ENCODE peak calls at places on chromosomes 5 and 9, in eight cellular contexts. N, F, J, C, O, I, G and K are unnamed samples.

GRCh38 chr5:153209687-153210086 is 280.8 kb upstream of the GRIA1 start:
- DNase-seq in N (no peak), F (no peak), J (no peak), C (no peak), O (no peak), I (no peak), G (no peak), K (no peak)

GRCh38 chr9:134324359-134325095 is 1.7 kb upstream of the RXRA start:
- DNase-seq in N (peak), F (no peak), J (no peak), C (no peak), O (no peak), I (peak), G (no peak), K (no peak)

GRCh38 chr5:75152861-75153260 is 83.8 kb downstream of the ANKRD31 start:
- DNase-seq in N (peak), F (peak), J (no peak), C (no peak), O (no peak), I (no peak), G (peak), K (peak)

GRCh38 chr9:119689879-119690278 is 320.6 kb upstream of the BRINP1 start:
- DNase-seq in N (no peak), F (no peak), J (no peak), C (peak), O (peak), I (no peak), G (no peak), K (no peak)

GRCh38 chr5:126339215-126339805 is 83.9 kb upstream of the GRAMD2B start:
- DNase-seq in N (peak), F (peak), J (peak), C (peak), O (peak), I (peak), G (peak), K (peak)

GRCh38 chr9:91800473-91800872 is 149.6 kb downstream of the ROR2 start:
- DNase-seq in N (no peak), F (no peak), J (no peak), C (no peak), O (no peak), I (no peak), G (no peak), K (peak)

GRCh38 chr5:30809907-30810306 is 383.6 kb upstream of the CDH6 start:
- DNase-seq in N (no peak), F (no peak), J (no peak), C (no peak), O (no peak), I (no peak), G (no peak), K (peak)

GRCh38 chr5:51382759-51383493 is at the start of gene ISL1:
- DNase-seq in N (peak), F (peak), J (no peak), C (peak), O (peak), I (peak), G (no peak), K (peak)

GRCh38 chr5:132364319-132364718 is 5.2 kb upstream of the SLC22A5 start:
- DNase-seq in N (peak), F (no peak), J (no peak), C (peak), O (no peak), I (peak), G (peak), K (no peak)

GRCh38 chr9:92094655-92095054 is 20.6 kb downstream of the SPTLC1 start:
- DNase-seq in N (peak), F (no peak), J (no peak), C (peak), O (no peak), I (peak), G (no peak), K (no peak)

GRCh38 chr9:90893706-90894105 is 92.1 kb downstream of the SYK start:
- DNase-seq in N (no peak), F (no peak), J (no peak), C (no peak), O (no peak), I (no peak), G (no peak), K (no peak)

GRCh38 chr9:100602302-100602930 is 24.5 kb downstream of the CAVIN4 start:
- DNase-seq in N (peak), F (peak), J (no peak), C (peak), O (peak), I (peak), G (peak), K (peak)

GRCh38 chr5:92470770-92471169 is 1087.7 kb upstream of the ARRDC3 start:
- DNase-seq in N (no peak), F (no peak), J (no peak), C (no peak), O (no peak), I (no peak), G (no peak), K (no peak)

GRCh38 chr9:12625844-12626243 is 67.3 kb upstream of the TYRP1 start:
- DNase-seq in N (no peak), F (no peak), J (no peak), C (no peak), O (no peak), I (no peak), G (no peak), K (no peak)

GRCh38 chr9:12629091-12629490 is 64.1 kb upstream of the TYRP1 start:
- DNase-seq in N (no peak), F (no peak), J (no peak), C (no peak), O (peak), I (no peak), G (no peak), K (no peak)

GRCh38 chr9:12627091-12627490 is 66.1 kb upstream of the TYRP1 start:
- DNase-seq in N (no peak), F (no peak), J (no peak), C (no peak), O (no peak), I (no peak), G (no peak), K (no peak)

GRCh38 chr9:12631866-12632265 is 61.3 kb upstream of the TYRP1 start:
- DNase-seq in N (no peak), F (no peak), J (no peak), C (no peak), O (no peak), I (no peak), G (no peak), K (no peak)

DNA sequence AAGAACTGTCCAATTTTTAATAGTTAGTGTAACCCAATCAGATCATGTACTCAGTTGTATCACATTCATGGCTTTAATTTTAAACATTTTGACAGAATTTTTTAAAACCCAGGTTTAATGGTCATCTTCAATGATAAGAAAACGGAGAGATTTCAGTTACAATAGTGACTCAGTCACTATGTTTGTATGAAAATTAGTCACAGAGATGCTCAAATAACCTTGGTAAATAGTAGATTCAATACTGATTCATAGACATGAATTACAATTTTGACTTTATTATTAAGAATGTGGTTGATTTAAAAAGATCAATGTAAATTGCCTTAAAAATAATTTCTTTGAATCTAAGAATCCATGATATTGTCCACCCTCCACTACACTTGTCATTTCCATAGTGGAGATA is 64.6 kb upstream of the TYRP1 start:
- DNase-seq in N (no peak), F (no peak), J (no peak), C (no peak), O (no peak), I (no peak), G (no peak), K (no peak)
- H3K4me3 ChIP-seq in N (no peak), F (no peak), J (no peak), C (no peak), O (no peak), I (no peak), G (no peak), K (no peak)

GRCh38 chr9:127558581-127559246 is 53.4 kb upstream of the STXBP1 start:
- DNase-seq in N (no peak), F (no peak), J (no peak), C (peak), O (no peak), I (peak), G (no peak), K (no peak)

GRCh38 chr9:127557466-127557869 is 54.6 kb upstream of the STXBP1 start:
- DNase-seq in N (peak), F (no peak), J (no peak), C (peak), O (peak), I (peak), G (peak), K (no peak)

GRCh38 chr9:127559247-127559680 is 52.8 kb upstream of the STXBP1 start:
- DNase-seq in N (no peak), F (no peak), J (no peak), C (no peak), O (no peak), I (no peak), G (no peak), K (no peak)

GRCh38 chr9:127556871-127557270 is 55.2 kb upstream of the STXBP1 start:
- DNase-seq in N (no peak), F (no peak), J (no peak), C (no peak), O (no peak), I (no peak), G (no peak), K (no peak)

DNA sequence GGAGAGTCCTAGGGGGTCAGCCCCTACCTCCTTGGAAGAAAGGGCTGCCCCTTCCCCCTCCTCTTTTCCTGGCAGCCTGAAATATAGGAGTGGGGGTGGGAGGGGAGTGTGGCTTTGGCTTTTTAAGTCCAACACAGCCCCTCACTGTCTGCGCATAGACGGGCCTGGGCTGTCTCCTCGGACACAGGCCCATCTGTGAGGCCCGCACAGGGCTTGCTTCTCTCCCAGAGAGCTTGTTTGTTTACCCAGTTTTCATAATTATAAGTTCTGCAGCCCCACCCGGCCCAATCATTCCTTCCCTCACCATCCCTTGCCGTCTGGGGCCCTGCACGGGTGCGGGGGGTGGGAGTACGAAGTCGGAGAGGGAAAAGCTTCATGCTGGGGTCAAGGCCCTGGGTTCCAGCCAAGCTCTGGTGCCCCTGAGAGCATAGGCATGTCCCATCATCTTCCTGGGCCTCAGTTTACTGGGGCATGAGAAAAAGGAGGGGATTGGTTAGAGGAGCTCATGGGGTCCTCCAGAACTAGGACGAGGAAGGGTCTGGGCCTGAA is 54.0 kb upstream of the STXBP1 start:
- DNase-seq in N (no peak), F (no peak), J (no peak), C (no peak), O (no peak), I (no peak), G (no peak), K (no peak)
- H3K4me3 ChIP-seq in N (no peak), F (no peak), J (no peak), C (peak), O (no peak), I (no peak), G (peak), K (no peak)

GRCh38 chr9:131398204-131398603 is 4.3 kb downstream of the PRRC2B start:
- DNase-seq in N (no peak), F (peak), J (peak), C (no peak), O (no peak), I (no peak), G (no peak), K (peak)
- H3K4me3 ChIP-seq in N (no peak), F (no peak), J (no peak), C (no peak), O (peak), I (no peak), G (no peak), K (peak)

GRCh38 chr5:981466-981865 is 27.1 kb upstream of the NKD2 start:
- DNase-seq in N (no peak), F (no peak), J (no peak), C (no peak), O (peak), I (no peak), G (no peak), K (no peak)

GRCh38 chr5:979100-979817 is 29.3 kb upstream of the NKD2 start:
- DNase-seq in N (no peak), F (no peak), J (no peak), C (no peak), O (no peak), I (no peak), G (no peak), K (no peak)

GRCh38 chr5:980941-981340 is 27.7 kb upstream of the NKD2 start:
- DNase-seq in N (no peak), F (no peak), J (no peak), C (peak), O (peak), I (peak), G (no peak), K (no peak)

GRCh38 chr5:978693-979092 is 29.9 kb upstream of the NKD2 start:
- DNase-seq in N (peak), F (no peak), J (no peak), C (no peak), O (no peak), I (no peak), G (no peak), K (no peak)

GRCh38 chr5:980001-980588 is 28.5 kb upstream of the NKD2 start:
- DNase-seq in N (no peak), F (peak), J (no peak), C (peak), O (peak), I (no peak), G (no peak), K (no peak)
- H3K4me3 ChIP-seq in N (no peak), F (no peak), J (no peak), C (peak), O (no peak), I (no peak), G (no peak), K (no peak)